ENCODE peak calls at places on chromosome 10, in eight cellular contexts. N, H, P, U, C, Y, W and Q are unnamed samples.

GRCh38 chr10:43808136-43808535 is 159.5 kb upstream of the ZNF32 start:
- DNase-seq in N (peak; percentile 60), H (no peak), P (no peak), U (no peak), C (no peak), Y (peak; percentile 10), W (no peak), Q (no peak)

GRCh38 chr10:113060221-113061053 is 110.4 kb downstream of the TCF7L2 start:
- DNase-seq in N (no peak), H (no peak), P (no peak), U (no peak), C (peak; percentile 62), Y (peak; percentile 63), W (no peak), Q (peak; percentile 85)

GRCh38 chr10:71712572-71713134 is 6.9 kb downstream of the C10orf105 start:
- DNase-seq in N (no peak), H (no peak), P (no peak), U (no peak), C (no peak), Y (no peak), W (no peak), Q (no peak)

GRCh38 chr10:95405655-95406054 is 114.9 kb upstream of the PDLIM1 start:
- DNase-seq in N (no peak), H (no peak), P (no peak), U (no peak), C (no peak), Y (no peak), W (no peak), Q (no peak)

GRCh38 chr10:111078505-111079185 is 1.8 kb downstream of the ADRA2A start:
- DNase-seq in N (no peak), H (no peak), P (no peak), U (no peak), C (no peak), Y (peak; percentile 37), W (no peak), Q (no peak)

GRCh38 chr10:77308084-77308732 is 329.4 kb downstream of the KCNMA1 start:
- DNase-seq in N (no peak), H (no peak), P (no peak), U (no peak), C (no peak), Y (no peak), W (no peak), Q (no peak)

GRCh38 chr10:119595134-119595714 is 1.5 kb downstream of the TIAL1 start:
- DNase-seq in N (peak; percentile 71), H (no peak), P (no peak), U (peak; percentile 26), C (peak; percentile 29), Y (peak; percentile 81), W (no peak), Q (no peak)

GRCh38 chr10:84353052-84353803 is 24.8 kb downstream of the CCSER2 start:
- DNase-seq in N (no peak), H (no peak), P (no peak), U (no peak), C (peak; percentile 62), Y (no peak), W (no peak), Q (no peak)

GRCh38 chr10:104252349-104252748 is 2.3 kb upstream of the GSTO1 start:
- DNase-seq in N (no peak), H (no peak), P (no peak), U (no peak), C (no peak), Y (no peak), W (no peak), Q (no peak)

GRCh38 chr10:84004206-84004605 is 135.1 kb upstream of the GHITM start:
- DNase-seq in N (no peak), H (no peak), P (no peak), U (no peak), C (peak; percentile 41), Y (no peak), W (no peak), Q (no peak)

GRCh38 chr10:3749011-3749410 is 36.0 kb downstream of the KLF6 start:
- DNase-seq in N (no peak), H (no peak), P (no peak), U (no peak), C (no peak), Y (no peak), W (no peak), Q (no peak)

GRCh38 chr10:72595436-72595835 is 30.4 kb downstream of the MICU1 start:
- DNase-seq in N (no peak), H (no peak), P (no peak), U (no peak), C (no peak), Y (no peak), W (no peak), Q (no peak)

GRCh38 chr10:99685232-99686041 is 26.1 kb downstream of the ENTPD7 start:
- DNase-seq in N (no peak), H (no peak), P (no peak), U (no peak), C (peak; percentile 34), Y (peak; percentile 61), W (no peak), Q (no peak)

GRCh38 chr10:77087406-77087805 is 550.2 kb downstream of the KCNMA1 start:
- DNase-seq in N (peak; percentile 32), H (no peak), P (no peak), U (no peak), C (no peak), Y (peak; percentile 50), W (no peak), Q (no peak)

GRCh38 chr10:71835671-71836593 is 15.1 kb downstream of the PSAP start:
- DNase-seq in N (peak; percentile 93), H (no peak), P (no peak), U (no peak), C (no peak), Y (peak; percentile 98), W (peak; percentile 71), Q (peak; percentile 96)

GRCh38 chr10:87836098-87836497 is 18.1 kb upstream of the ATAD1 start:
- DNase-seq in N (no peak), H (no peak), P (no peak), U (no peak), C (no peak), Y (no peak), W (no peak), Q (no peak)

GRCh38 chr10:132710036-132710686 is 75.8 kb downstream of the NKX6-2 start:
- DNase-seq in N (no peak), H (peak; percentile 58), P (no peak), U (no peak), C (no peak), Y (no peak), W (no peak), Q (no peak)

GRCh38 chr10:5888352-5888751 is 1.3 kb downstream of the ANKRD16 start:
- DNase-seq in N (peak; percentile 42), H (no peak), P (no peak), U (no peak), C (peak; percentile 27), Y (peak; percentile 64), W (no peak), Q (no peak)

GRCh38 chr10:50577681-50578350 is 45.9 kb downstream of the SGMS1 start:
- DNase-seq in N (peak; percentile 77), H (no peak), P (no peak), U (no peak), C (peak; percentile 49), Y (peak; percentile 40), W (no peak), Q (no peak)

GRCh38 chr10:59079386-59080226 is 96.8 kb upstream of the PHYHIPL start:
- DNase-seq in N (peak; percentile 86), H (no peak), P (no peak), U (peak; percentile 42), C (no peak), Y (peak; percentile 65), W (no peak), Q (no peak)

GRCh38 chr10:80599424-80599847 is 61.7 kb downstream of the SH2D4B start:
- DNase-seq in N (peak; percentile 7), H (peak; percentile 76), P (peak; percentile 87), U (peak; percentile 67), C (peak; percentile 25), Y (peak; percentile 41), W (no peak), Q (no peak)

GRCh38 chr10:77925410-77925794 is 1.2 kb downstream of the DLG5 start:
- DNase-seq in N (peak; percentile 45), H (no peak), P (no peak), U (peak; percentile 40), C (peak; percentile 65), Y (peak; percentile 81), W (peak; percentile 52), Q (peak; percentile 70)

GRCh38 chr10:30502266-30503058 is 68.5 kb downstream of the MAP3K8 start:
- DNase-seq in N (peak; percentile 30), H (no peak), P (no peak), U (no peak), C (no peak), Y (peak; percentile 66), W (no peak), Q (no peak)

GRCh38 chr10:133116455-133116854 is 28.7 kb downstream of the ADGRA1 start:
- DNase-seq in N (no peak), H (no peak), P (no peak), U (no peak), C (no peak), Y (no peak), W (no peak), Q (no peak)

GRCh38 chr10:28807760-28808613 is 130.7 kb downstream of the BAMBI start:
- DNase-seq in N (peak; percentile 32), H (no peak), P (no peak), U (no peak), C (no peak), Y (no peak), W (no peak), Q (no peak)
- H3K4me3 ChIP-seq in N (no peak overlapping the region), H (no peak overlapping the region), P (no peak overlapping the region), U (no peak overlapping the region), C (no peak overlapping the region), Y (no peak overlapping the region), W (no peak overlapping the region), Q (peak overlapping the region; percentile 21)

GRCh38 chr10:14263041-14263440 is 67.7 kb downstream of the FRMD4A start:
- DNase-seq in N (no peak), H (no peak), P (no peak), U (no peak), C (no peak), Y (no peak), W (no peak), Q (no peak)

GRCh38 chr10:14265709-14266108 is 65.0 kb downstream of the FRMD4A start:
- DNase-seq in N (no peak), H (no peak), P (no peak), U (no peak), C (no peak), Y (no peak), W (no peak), Q (no peak)

GRCh38 chr10:14259696-14260595 is 70.8 kb downstream of the FRMD4A start:
- DNase-seq in N (peak; percentile 78), H (no peak), P (no peak), U (no peak), C (no peak), Y (no peak), W (peak; percentile 83), Q (no peak)

GRCh38 chr10:14261341-14261740 is 69.4 kb downstream of the FRMD4A start:
- DNase-seq in N (no peak), H (no peak), P (no peak), U (no peak), C (no peak), Y (no peak), W (no peak), Q (no peak)
- H3K27ac ChIP-seq in N (no peak overlapping the region), H (no peak overlapping the region), P (no peak overlapping the region), U (no peak overlapping the region), C (no peak overlapping the region), Y (no peak overlapping the region), W (peak overlapping the region; percentile 4), Q (no peak overlapping the region)

GRCh38 chr10:126264089-126265018 is 123.9 kb downstream of the ADAM12 start:
- DNase-seq in N (no peak), H (no peak), P (no peak), U (no peak), C (no peak), Y (peak; percentile 36), W (no peak), Q (no peak)
- H3K4me3 ChIP-seq in N (no peak overlapping the region), H (no peak overlapping the region), P (no peak overlapping the region), U (no peak overlapping the region), C (no peak overlapping the region), Y (peak overlapping the region; percentile 10), W (no peak overlapping the region), Q (no peak overlapping the region)

GRCh38 chr10:52469970-52470705 is 156.1 kb downstream of the DKK1 start:
- DNase-seq in N (no peak), H (no peak), P (no peak), U (no peak), C (no peak), Y (no peak), W (no peak), Q (no peak)
- H3K27ac ChIP-seq in N (no peak overlapping the region), H (no peak overlapping the region), P (no peak overlapping the region), U (peak overlapping the region; percentile 85), C (no peak overlapping the region), Y (no peak overlapping the region), W (no peak overlapping the region), Q (no peak overlapping the region)